ENCODE peak calls at places on chromosomes 1 and 21, in four cellular contexts. One of them, this sample, is unnamed.

GRCh38 chr1:235470741-235471439 is 33.4 kb downstream of the B3GALNT2 start:
- DNase-seq in heart left ventricle: no peak
- DNase-seq in pancreas: no peak
- DNase-seq in mammary epithelial cell: no peak
- DNase-seq in this sample: no peak

GRCh38 chr1:25649505-25650218 is 33.1 kb downstream of the MAN1C1 start:
- DNase-seq in heart left ventricle: no peak
- DNase-seq in pancreas: no peak
- DNase-seq in mammary epithelial cell: no peak
- DNase-seq in this sample: no peak

GRCh38 chr1:2791027-2791760 is 10.3 kb downstream of the TTC34 start:
- DNase-seq in heart left ventricle: peak; percentile 54
- DNase-seq in pancreas: no peak
- DNase-seq in mammary epithelial cell: no peak
- DNase-seq in this sample: no peak

GRCh38 chr1:97192872-97193572 is 471.4 kb downstream of the PTBP2 start:
- DNase-seq in heart left ventricle: no peak
- DNase-seq in pancreas: no peak
- DNase-seq in mammary epithelial cell: peak; percentile 92
- DNase-seq in this sample: peak; percentile 29

GRCh38 chr1:57831624-57832023 is 407.8 kb upstream of the DAB1 start:
- DNase-seq in heart left ventricle: no peak
- DNase-seq in pancreas: no peak
- DNase-seq in mammary epithelial cell: peak; percentile 89
- DNase-seq in this sample: no peak

GRCh38 chr1:24351247-24351646 is 32.1 kb downstream of the GRHL3 start:
- DNase-seq in heart left ventricle: no peak
- DNase-seq in pancreas: no peak
- DNase-seq in mammary epithelial cell: no peak
- DNase-seq in this sample: no peak

GRCh38 chr1:243513726-243514491 is 258.1 kb downstream of the SDCCAG8 start:
- DNase-seq in heart left ventricle: no peak
- DNase-seq in pancreas: no peak
- DNase-seq in mammary epithelial cell: peak; percentile 70
- DNase-seq in this sample: no peak

GRCh38 chr1:169484683-169485426 is 889 bp downstream of the SLC19A2 start:
- DNase-seq in heart left ventricle: peak; percentile 67
- DNase-seq in pancreas: peak; percentile 54
- DNase-seq in mammary epithelial cell: peak; percentile 60
- DNase-seq in this sample: no peak

GRCh38 chr1:112402682-112403643 is 6.9 kb downstream of the CTTNBP2NL start:
- DNase-seq in heart left ventricle: no peak
- DNase-seq in pancreas: no peak
- DNase-seq in mammary epithelial cell: no peak
- DNase-seq in this sample: no peak

GRCh38 chr1:221743416-221744208 is 1.7 kb upstream of the DUSP10 start:
- DNase-seq in heart left ventricle: no peak
- DNase-seq in pancreas: no peak
- DNase-seq in mammary epithelial cell: peak; percentile 38
- DNase-seq in this sample: no peak

GRCh38 chr1:180173451-180173850 is 18.8 kb downstream of the QSOX1 start:
- DNase-seq in heart left ventricle: no peak
- DNase-seq in pancreas: no peak
- DNase-seq in mammary epithelial cell: no peak
- DNase-seq in this sample: no peak

GRCh38 chr1:18385239-18385790 is 95.4 kb upstream of the KLHDC7A start:
- DNase-seq in heart left ventricle: no peak
- DNase-seq in pancreas: no peak
- DNase-seq in mammary epithelial cell: no peak
- DNase-seq in this sample: no peak

GRCh38 chr1:98420376-98421097 is 241.0 kb upstream of the SNX7 start:
- DNase-seq in heart left ventricle: no peak
- DNase-seq in pancreas: no peak
- DNase-seq in mammary epithelial cell: peak; percentile 24
- DNase-seq in this sample: no peak

GRCh38 chr21:46243325-46243724 is 14.8 kb upstream of the LSS start:
- DNase-seq in heart left ventricle: peak; percentile 17
- DNase-seq in pancreas: no peak
- DNase-seq in mammary epithelial cell: no peak
- DNase-seq in this sample: no peak

GRCh38 chr1:1199961-1200875 is 6.2 kb downstream of the TNFRSF18 start:
- DNase-seq in heart left ventricle: peak; percentile 43
- DNase-seq in pancreas: peak; percentile 31
- DNase-seq in mammary epithelial cell: no peak
- DNase-seq in this sample: no peak

GRCh38 chr1:236082511-236082910 is 17.6 kb upstream of the NID1 start:
- DNase-seq in heart left ventricle: no peak
- DNase-seq in pancreas: no peak
- DNase-seq in mammary epithelial cell: no peak
- DNase-seq in this sample: no peak

GRCh38 chr1:39086386-39087108 is 60.4 kb downstream of the NDUFS5 start:
- DNase-seq in heart left ventricle: no peak
- DNase-seq in pancreas: no peak
- DNase-seq in mammary epithelial cell: no peak
- DNase-seq in this sample: no peak

GRCh38 chr1:165707984-165708706 is 9.8 kb upstream of the ALDH9A1 start:
- DNase-seq in heart left ventricle: no peak
- DNase-seq in pancreas: no peak
- DNase-seq in mammary epithelial cell: no peak
- DNase-seq in this sample: no peak

GRCh38 chr1:109805486-109806180 is 41.9 kb upstream of the EPS8L3 start:
- DNase-seq in heart left ventricle: no peak
- DNase-seq in pancreas: no peak
- DNase-seq in mammary epithelial cell: no peak
- DNase-seq in this sample: no peak

GRCh38 chr1:161209790-161210409 is 5.2 kb upstream of the FCER1G start:
- DNase-seq in heart left ventricle: peak; percentile 82
- DNase-seq in pancreas: peak; percentile 79
- DNase-seq in mammary epithelial cell: peak; percentile 70
- DNase-seq in this sample: peak; percentile 84

GRCh38 chr1:62810420-62811274 is 26.7 kb downstream of the ATG4C start:
- DNase-seq in heart left ventricle: no peak
- DNase-seq in pancreas: no peak
- DNase-seq in mammary epithelial cell: no peak
- DNase-seq in this sample: no peak

DNA sequence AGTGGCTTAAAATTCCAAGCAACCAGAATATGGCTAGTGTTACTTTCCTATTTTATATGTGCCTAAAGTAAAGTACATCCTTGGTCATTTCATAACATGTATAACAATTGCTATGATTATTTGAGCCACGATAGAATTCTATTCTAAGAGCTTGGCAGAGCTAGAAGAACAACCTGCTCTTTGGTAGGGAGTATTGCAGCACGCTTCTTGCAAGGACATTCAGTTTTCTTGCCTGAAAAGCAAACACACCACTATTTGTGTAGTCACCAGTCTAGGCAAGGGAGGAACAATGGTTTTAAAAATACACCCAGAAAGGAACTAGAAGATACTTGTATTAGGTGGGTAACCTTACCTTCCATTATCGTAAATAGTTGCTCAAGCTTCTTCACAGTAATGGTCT is 51.5 kb downstream of the CNST start:
- DNase-seq in heart left ventricle: no peak
- DNase-seq in pancreas: no peak
- DNase-seq in mammary epithelial cell: no peak
- DNase-seq in this sample: no peak
- H3K4me3 ChIP-seq in heart left ventricle: no peak overlapping the region
- H3K4me3 ChIP-seq in pancreas: no peak overlapping the region
- H3K4me3 ChIP-seq in mammary epithelial cell: no peak overlapping the region
- H3K4me3 ChIP-seq in this sample: no peak overlapping the region

GRCh38 chr1:46094454-46094853 is 38.0 kb downstream of the PIK3R3 start:
- DNase-seq in heart left ventricle: no peak
- DNase-seq in pancreas: no peak
- DNase-seq in mammary epithelial cell: no peak
- DNase-seq in this sample: no peak
- TF ChIP-seq CTCF in heart left ventricle: no peak
- TF ChIP-seq CTCF in pancreas: no peak
- TF ChIP-seq CTCF in mammary epithelial cell: no peak
- TF ChIP-seq CTCF in this sample: no peak

GRCh38 chr1:4130096-4130495 is 230.0 kb upstream of the C1orf174 start:
- DNase-seq in heart left ventricle: no peak
- DNase-seq in pancreas: no peak
- DNase-seq in mammary epithelial cell: no peak
- DNase-seq in this sample: no peak

GRCh38 chr1:4126731-4127594 is 226.9 kb upstream of the C1orf174 start:
- DNase-seq in heart left ventricle: no peak
- DNase-seq in pancreas: no peak
- DNase-seq in mammary epithelial cell: no peak
- DNase-seq in this sample: no peak

GRCh38 chr1:4128616-4129015 is 228.5 kb upstream of the C1orf174 start:
- DNase-seq in heart left ventricle: no peak
- DNase-seq in pancreas: no peak
- DNase-seq in mammary epithelial cell: no peak
- DNase-seq in this sample: no peak

GRCh38 chr1:4129693-4130092 is 229.6 kb upstream of the C1orf174 start:
- DNase-seq in heart left ventricle: no peak
- DNase-seq in pancreas: no peak
- DNase-seq in mammary epithelial cell: no peak
- DNase-seq in this sample: no peak

DNA sequence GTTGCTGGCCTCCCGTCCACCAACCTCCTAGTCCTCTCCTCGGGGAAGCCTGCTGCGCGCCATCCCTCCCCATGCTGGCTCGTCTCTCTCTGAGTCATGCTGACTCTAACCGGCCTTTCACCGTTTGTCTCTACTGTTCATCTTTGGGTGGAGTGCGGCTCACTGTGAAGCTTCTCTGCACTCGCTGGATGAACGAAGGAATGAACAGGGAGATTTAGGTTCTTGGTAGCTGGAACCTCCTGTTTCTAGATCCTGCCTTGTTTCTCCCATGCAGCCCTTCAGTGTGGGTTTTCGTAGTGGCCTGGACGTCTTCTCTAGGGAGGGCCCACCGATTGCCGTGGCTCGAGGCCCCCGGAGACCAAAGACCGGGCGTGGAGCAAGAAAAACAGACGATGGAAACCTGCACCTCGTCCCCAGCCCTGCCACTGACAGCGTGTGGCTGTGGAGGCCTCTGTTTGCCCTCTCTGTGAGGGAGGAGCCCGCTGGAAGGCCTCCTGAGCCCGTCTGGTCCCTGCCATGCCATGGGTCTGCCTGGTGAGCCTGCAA is 227.6 kb upstream of the C1orf174 start:
- DNase-seq in heart left ventricle: no peak
- DNase-seq in pancreas: no peak
- DNase-seq in mammary epithelial cell: no peak
- DNase-seq in this sample: no peak
- H3K9me3 ChIP-seq in heart left ventricle: no peaks in the 10 kb centered on the region
- H3K9me3 ChIP-seq in pancreas: no peaks in the 10 kb centered on the region
- H3K9me3 ChIP-seq in mammary epithelial cell: peaks cover 26% of the 10 kb centered on the region
- H3K9me3 ChIP-seq in this sample: no peaks in the 10 kb centered on the region

DNA sequence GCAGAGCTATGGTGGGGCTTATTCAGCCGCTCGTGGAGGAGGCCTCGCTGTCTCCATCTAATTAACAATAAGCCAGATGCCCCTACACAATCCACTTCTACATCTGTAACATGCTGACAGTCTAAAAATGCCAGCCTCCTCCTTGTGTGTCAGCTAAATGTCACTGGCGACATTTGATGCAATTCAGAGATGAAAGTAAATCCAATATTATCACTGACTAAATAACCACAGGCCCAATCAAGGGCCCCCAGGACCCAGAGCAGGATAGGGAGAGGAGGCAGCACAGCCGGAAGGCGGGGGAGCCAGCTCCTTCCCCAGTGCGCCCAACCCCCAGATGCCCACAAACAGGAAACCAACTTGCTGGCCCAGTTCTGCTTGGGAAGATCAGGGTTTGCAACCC is 76.6 kb downstream of the DMRTA2 start:
- DNase-seq in heart left ventricle: no peak
- DNase-seq in pancreas: no peak
- DNase-seq in mammary epithelial cell: no peak
- DNase-seq in this sample: no peak
- H3K4me3 ChIP-seq in heart left ventricle: no peak overlapping the region
- H3K4me3 ChIP-seq in pancreas: no peak overlapping the region
- H3K4me3 ChIP-seq in mammary epithelial cell: no peak overlapping the region
- H3K4me3 ChIP-seq in this sample: no peak overlapping the region

This sample was measured in lung.